ENCODE peak calls at places on chromosomes 1 and 21, in seven cellular contexts. N is Calu3, S is AG09309, W is mesothelial cell of epicardium, D is cardiac fibroblast, I is fibroblast of lung, L is NB4. G is an unnamed sample.

GRCh38 chr1:94045465-94046056 is 75.4 kb downstream of the ABCA4 start:
- DNase-seq in N (peak), S (peak), W (peak), D (peak), I (peak), L (peak), G (peak)

GRCh38 chr1:7454052-7454815 is 316.9 kb upstream of the VAMP3 start:
- DNase-seq in N (peak), S (no peak), W (no peak), D (peak), I (peak), L (peak), G (peak)

GRCh38 chr21:45739218-45740087 is 95.9 kb downstream of the PCBP3 start:
- DNase-seq in N (no peak), S (no peak), W (no peak), D (no peak), I (no peak), L (peak), G (no peak)

GRCh38 chr1:203619091-203619780 is 7.4 kb upstream of the ATP2B4 start:
- DNase-seq in N (no peak), S (no peak), W (no peak), D (no peak), I (no peak), L (no peak), G (no peak)

GRCh38 chr1:220825819-220826551 is 39.3 kb downstream of the MTARC1 start:
- DNase-seq in N (no peak), S (peak), W (no peak), D (peak), I (no peak), L (peak), G (no peak)

GRCh38 chr1:162302246-162302645 is 74.4 kb downstream of the SPATA46 start:
- DNase-seq in N (no peak), S (no peak), W (no peak), D (peak), I (peak), L (no peak), G (peak)

GRCh38 chr1:233240839-233241682 is 54.5 kb downstream of the PCNX2 start:
- DNase-seq in N (peak), S (no peak), W (peak), D (peak), I (peak), L (peak), G (peak)

GRCh38 chr1:208778417-208778816 is 534.2 kb upstream of the PLXNA2 start:
- DNase-seq in N (no peak), S (no peak), W (no peak), D (no peak), I (peak), L (no peak), G (no peak)

GRCh38 chr1:46587072-46587471 is 17.0 kb downstream of the MKNK1 start:
- DNase-seq in N (no peak), S (no peak), W (no peak), D (no peak), I (no peak), L (no peak), G (no peak)

GRCh38 chr1:18351735-18352134 is 129.0 kb upstream of the KLHDC7A start:
- DNase-seq in N (no peak), S (no peak), W (no peak), D (no peak), I (no peak), L (no peak), G (no peak)

GRCh38 chr21:22993822-22994574 is 1995.8 kb downstream of the NCAM2 start:
- DNase-seq in N (no peak), S (no peak), W (no peak), D (no peak), I (no peak), L (no peak), G (no peak)

GRCh38 chr1:27891196-27891889 is 19.0 kb downstream of the THEMIS2 start:
- DNase-seq in N (no peak), S (no peak), W (no peak), D (no peak), I (no peak), L (no peak), G (no peak)

GRCh38 chr1:208201241-208201640 is 42.9 kb downstream of the PLXNA2 start:
- DNase-seq in N (peak), S (peak), W (no peak), D (peak), I (peak), L (no peak), G (peak)

GRCh38 chr1:217542837-217543236 is 88.1 kb downstream of the GPATCH2 start:
- DNase-seq in N (no peak), S (no peak), W (no peak), D (no peak), I (no peak), L (no peak), G (no peak)

GRCh38 chr21:42923553-42924432 is 1.6 kb downstream of the ERVH48-1 start:
- DNase-seq in N (peak), S (peak), W (peak), D (peak), I (peak), L (peak), G (peak)

GRCh38 chr21:19326581-19327319 is 923.2 kb upstream of the TMPRSS15 start:
- DNase-seq in N (no peak), S (no peak), W (no peak), D (no peak), I (no peak), L (no peak), G (no peak)

GRCh38 chr21:19321688-19322087 is 918.1 kb upstream of the TMPRSS15 start:
- DNase-seq in N (no peak), S (no peak), W (no peak), D (no peak), I (no peak), L (no peak), G (no peak)

DNA sequence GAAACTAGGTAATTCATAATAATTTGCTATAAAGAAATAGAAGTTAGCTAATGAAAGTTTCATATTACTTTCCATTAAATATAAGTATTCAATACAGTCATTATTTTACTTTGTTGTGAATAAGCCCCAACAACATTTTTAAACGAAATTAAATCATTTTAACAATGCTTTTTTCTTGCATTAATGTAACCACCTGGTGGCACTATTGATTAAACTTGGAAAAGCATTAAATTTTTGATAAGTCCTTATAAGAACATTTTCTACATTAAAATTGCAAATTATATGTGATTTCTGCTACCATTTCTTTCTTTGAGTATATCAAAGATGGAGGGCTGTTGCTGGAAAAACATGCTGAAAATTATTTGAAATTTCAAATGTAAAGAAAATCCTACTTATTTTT is 918.8 kb upstream of the TMPRSS15 start:
- DNase-seq in N (no peak), S (no peak), W (no peak), D (no peak), I (no peak), L (no peak), G (no peak)
- TF ChIP-seq CTCF in N (no peak), S (no peak), W (peak), D (no peak), I (no peak), L (no peak), G (no peak)

DNA sequence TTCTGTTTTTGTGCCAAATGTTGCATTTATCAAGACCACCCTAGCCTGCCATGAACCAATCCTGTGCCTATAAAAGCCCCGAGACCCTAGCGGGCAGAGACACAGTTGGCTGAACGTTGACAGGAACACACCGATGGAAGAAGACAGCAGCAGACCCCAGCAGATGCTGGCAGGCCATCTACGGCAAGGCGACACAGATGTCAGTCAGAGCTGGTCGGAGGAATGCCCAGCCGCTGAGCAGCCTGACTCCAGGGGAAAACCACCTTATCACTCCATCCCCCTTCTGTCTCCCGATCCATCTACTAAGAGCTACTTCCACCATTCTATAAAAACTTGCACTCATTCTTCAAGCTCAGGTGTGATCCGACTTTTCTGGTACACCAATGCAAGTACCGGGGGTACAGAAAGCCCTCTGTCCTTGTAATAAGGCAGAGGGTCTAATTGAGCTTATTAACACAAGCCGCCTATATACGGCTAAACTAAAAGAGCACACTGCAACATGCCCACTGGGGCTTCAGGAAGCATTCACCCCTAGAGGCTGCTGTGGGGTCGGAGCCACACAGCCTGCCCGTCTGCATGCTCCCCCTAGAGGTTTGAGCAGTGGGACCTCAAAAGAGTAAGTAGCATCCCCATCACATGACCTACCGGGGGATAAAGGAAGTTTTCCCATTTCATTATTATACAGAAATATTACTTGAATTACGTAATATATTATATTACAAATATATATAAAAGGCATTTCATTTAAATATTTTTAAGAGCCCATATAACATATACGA is 1156.3 kb upstream of the B3GALT2 start:
- DNase-seq in N (no peak), S (no peak), W (no peak), D (no peak), I (no peak), L (peak), G (no peak)
- TF ChIP-seq CTCF in N (peak), S (no peak), W (no peak), D (no peak), I (no peak), L (peak), G (no peak)

DNA sequence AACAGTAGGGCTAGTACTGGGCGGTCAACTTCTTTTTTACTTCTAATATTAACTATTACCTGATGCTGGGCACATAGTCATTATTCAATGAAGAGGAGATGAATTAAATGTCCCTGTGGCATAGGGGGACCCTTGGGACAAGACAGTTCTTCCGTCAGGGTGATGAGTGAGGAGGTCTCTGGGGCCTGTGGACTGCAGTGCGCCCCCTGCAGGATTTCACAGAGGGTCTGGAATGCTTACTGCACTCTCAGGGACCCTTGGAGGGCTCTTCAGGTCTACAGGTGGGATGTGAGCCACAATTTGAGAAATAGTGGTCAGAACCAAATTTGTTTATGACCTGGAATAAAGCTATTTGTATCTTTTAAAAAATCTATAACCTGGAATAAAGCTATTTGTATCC is 149.4 kb downstream of the FAM78B start:
- DNase-seq in N (no peak), S (no peak), W (no peak), D (no peak), I (no peak), L (peak), G (no peak)
- TF ChIP-seq CTCF in N (no peak), S (no peak), W (no peak), D (no peak), I (no peak), L (peak), G (no peak)

GRCh38 chr1:37483785-37484184 is 9.4 kb downstream of the ZC3H12A start:
- DNase-seq in N (no peak), S (no peak), W (no peak), D (no peak), I (no peak), L (no peak), G (no peak)

GRCh38 chr1:37485902-37486679 is 11.7 kb downstream of the ZC3H12A start:
- DNase-seq in N (peak), S (no peak), W (no peak), D (peak), I (no peak), L (peak), G (peak)

GRCh38 chr1:37486680-37487618 is 12.6 kb downstream of the ZC3H12A start:
- DNase-seq in N (peak), S (no peak), W (no peak), D (peak), I (peak), L (peak), G (peak)

GRCh38 chr1:37484325-37485051 is 10.1 kb downstream of the ZC3H12A start:
- DNase-seq in N (peak), S (no peak), W (no peak), D (peak), I (no peak), L (no peak), G (no peak)

DNA sequence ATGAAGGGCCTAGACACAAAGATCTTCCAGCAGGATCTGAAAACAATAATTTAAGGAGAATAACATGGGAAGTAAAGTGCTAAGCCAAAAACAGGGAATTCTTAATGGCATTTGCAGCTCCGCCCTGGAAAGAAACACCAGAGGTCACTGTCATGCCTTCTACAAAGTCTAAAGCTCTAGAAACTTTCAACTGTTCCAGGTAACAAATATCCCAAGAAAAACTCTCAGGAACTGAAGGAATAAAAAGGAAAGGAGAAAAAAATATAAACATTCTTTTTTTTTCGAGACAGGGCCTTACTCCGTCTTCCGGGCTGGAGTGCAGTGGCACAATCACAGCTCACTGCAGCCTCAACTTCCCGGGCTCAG is 13.2 kb downstream of the ZC3H12A start:
- DNase-seq in N (no peak), S (no peak), W (no peak), D (no peak), I (no peak), L (no peak), G (no peak)
- TF ChIP-seq CTCF in N (no peak), S (no peak), W (peak), D (no peak), I (no peak), L (no peak), G (no peak)

GRCh38 chr1:15168479-15168878 is 14.9 kb downstream of the TMEM51 start:
- DNase-seq in N (peak), S (peak), W (no peak), D (peak), I (peak), L (no peak), G (peak)
- TF ChIP-seq CTCF in N (no peak), S (peak), W (no peak), D (peak), I (no peak), L (no peak), G (no peak)

DNA sequence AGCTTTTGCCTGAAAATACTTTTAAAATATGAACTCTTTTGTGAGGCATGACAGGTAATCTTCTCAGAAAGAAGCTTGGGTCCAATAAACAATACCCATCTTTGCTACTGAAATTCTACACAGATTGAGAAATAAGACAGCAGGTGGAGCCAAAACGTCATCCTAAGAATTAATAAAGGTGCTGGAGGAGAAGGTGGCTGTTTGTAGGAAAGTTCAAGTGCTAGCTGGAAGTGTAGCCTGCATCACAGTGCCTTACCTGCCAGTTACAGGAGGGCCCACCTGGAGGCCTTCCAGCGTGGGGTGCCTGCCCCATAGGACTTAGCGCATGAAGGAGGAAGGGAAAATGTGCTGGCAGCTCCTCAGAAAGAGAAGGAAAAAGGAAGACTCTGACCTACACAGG is 93.7 kb downstream of the TTC3 start:
- DNase-seq in N (peak), S (no peak), W (no peak), D (no peak), I (no peak), L (peak), G (peak)
- TF ChIP-seq CTCF in N (no peak), S (no peak), W (no peak), D (no peak), I (no peak), L (no peak), G (no peak)

GRCh38 chr1:230643887-230644286 is 1.6 kb downstream of the COG2 start:
- DNase-seq in N (peak), S (no peak), W (no peak), D (peak), I (peak), L (peak), G (peak)
- TF ChIP-seq CTCF in N (no peak), S (no peak), W (no peak), D (no peak), I (no peak), L (no peak), G (no peak)

GRCh38 chr1:157819215-157819614 is 705 bp downstream of the FCRL1 start:
- DNase-seq in N (no peak), S (no peak), W (no peak), D (no peak), I (no peak), L (no peak), G (no peak)

GRCh38 chr1:157820299-157820698 is 379 bp upstream of the FCRL1 start:
- DNase-seq in N (no peak), S (no peak), W (no peak), D (no peak), I (no peak), L (no peak), G (no peak)

GRCh38 chr1:157819886-157820285 is at the start of gene FCRL1:
- DNase-seq in N (no peak), S (no peak), W (no peak), D (no peak), I (no peak), L (peak), G (no peak)
- TF ChIP-seq CTCF in N (no peak), S (no peak), W (no peak), D (no peak), I (no peak), L (no peak), G (no peak)

GRCh38 chr1:116842654-116843053 is 67.1 kb upstream of the PTGFRN start:
- DNase-seq in N (no peak), S (no peak), W (no peak), D (no peak), I (no peak), L (no peak), G (peak)
- TF ChIP-seq CTCF in N (no peak), S (peak), W (no peak), D (peak), I (peak), L (no peak), G (peak)

G was measured in fibroblast of the aortic adventitia.